ENCODE peak calls at places on chromosomes 4 and X, in nine cellular contexts. U is PC-3; C is Calu3; I is chondrocyte; W is neural crest cell; M is fibroblast of lung; G is astrocyte of the spinal cord; Y is IMR-90; P is activated CD4-positive, alpha-beta T cell treated with anti-CD3 and anti-CD28 coated beads, Interleukin-2, amount 50 U/mL, for 1 hour. Q is an unnamed sample.

GRCh38 chrX:150352114-150352513 is 11.0 kb upstream of the MAMLD1 start:
- DNase-seq in Y (peak; percentile 41), W (no peak), P (no peak), M (peak; percentile 21), G (no peak), C (peak; percentile 14), I (peak; percentile 29), U (peak; percentile 41), Q (peak; percentile 82)

GRCh38 chrX:5957506-5957905 is 271.2 kb downstream of the NLGN4X start:
- DNase-seq in C (no peak), Y (no peak), W (no peak), G (peak; percentile 37), P (no peak), U (no peak), M (no peak), I (no peak), Q (peak; percentile 0)

GRCh38 chrX:141341341-141341740 is 99.0 kb upstream of the SPANXC start:
- DNase-seq in W (no peak), M (peak; percentile 82), I (no peak), G (peak; percentile 73), U (peak; percentile 87), C (no peak), Y (peak; percentile 83), P (no peak), Q (peak; percentile 47)

GRCh38 chr4:101584306-101584705 is 206.2 kb upstream of the BANK1 start:
- DNase-seq in P (no peak), G (no peak), M (no peak), W (no peak), U (peak; percentile 10), I (no peak), C (no peak), Y (no peak), Q (no peak)

GRCh38 chrX:10529344-10529743 is 91.0 kb downstream of the MID1 start:
- DNase-seq in G (no peak), M (peak; percentile 71), Y (peak; percentile 60), W (no peak), C (no peak), P (no peak), I (no peak), U (peak; percentile 48), Q (peak; percentile 74)

GRCh38 chr4:108830509-108831244 is 67.8 kb upstream of the ETNPPL start:
- DNase-seq in P (no peak), C (no peak), Y (peak; percentile 13), I (no peak), U (no peak), M (peak; percentile 42), W (no peak), G (no peak), Q (peak; percentile 60)

GRCh38 chrX:86047174-86047991 is at the start of gene CHM:
- DNase-seq in U (peak; percentile 80), M (peak; percentile 88), I (peak; percentile 72), C (peak; percentile 60), G (peak; percentile 89), W (peak; percentile 62), P (peak; percentile 34), Y (peak; percentile 84), Q (peak; percentile 76)

GRCh38 chr4:188107931-188108843 is 1.2 kb downstream of the TRIML2 start:
- DNase-seq in M (peak; percentile 15), C (no peak), P (no peak), G (peak; percentile 4), I (no peak), Y (peak; percentile 49), W (no peak), U (peak; percentile 21), Q (peak; percentile 15)

GRCh38 chr4:81472249-81473085 is 760 bp upstream of the RASGEF1B start:
- DNase-seq in C (peak; percentile 40), M (peak; percentile 55), U (no peak), I (no peak), W (no peak), G (peak; percentile 44), P (peak; percentile 53), Y (no peak), Q (peak; percentile 3)

GRCh38 chrX:108165349-108166111 is 74.0 kb downstream of the ATG4A start:
- DNase-seq in M (peak; percentile 66), W (peak; percentile 22), P (no peak), G (peak; percentile 43), Y (peak; percentile 51), C (peak; percentile 26), I (no peak), U (peak; percentile 55), Q (peak; percentile 42)

GRCh38 chrX:47169726-47170515 is 23.7 kb upstream of the UBA1 start:
- DNase-seq in C (no peak), G (peak; percentile 29), W (no peak), I (peak; percentile 81), P (no peak), M (peak; percentile 39), U (no peak), Y (peak; percentile 54), Q (peak; percentile 28)

GRCh38 chr4:3261411-3262207 is 12.7 kb downstream of the MSANTD1 start:
- DNase-seq in I (peak; percentile 83), P (no peak), M (no peak), G (no peak), W (no peak), C (no peak), Y (no peak), U (no peak), Q (no peak)

GRCh38 chrX:154411322-154411980 is at the start of gene TAFAZZIN:
- DNase-seq in Y (peak; percentile 52), G (peak; percentile 44), I (no peak), C (peak; percentile 83), P (peak; percentile 59), U (peak; percentile 68), W (peak; percentile 41), M (peak; percentile 65), Q (peak; percentile 61)

GRCh38 chrX:77814210-77814609 is 28.2 kb upstream of the ATRX start:
- DNase-seq in W (no peak), M (no peak), C (no peak), I (no peak), U (no peak), Y (no peak), P (no peak), G (no peak), Q (no peak)

GRCh38 chr4:158858410-158859189 is 89.8 kb downstream of the FNIP2 start:
- DNase-seq in P (no peak), C (no peak), M (peak; percentile 22), Y (peak; percentile 71), W (no peak), U (peak; percentile 58), I (no peak), G (peak; percentile 39), Q (peak; percentile 66)

GRCh38 chr4:111267786-111268185 is 644.9 kb upstream of the PITX2 start:
- DNase-seq in U (no peak), Y (no peak), M (no peak), P (no peak), C (no peak), I (no peak), G (no peak), W (no peak), Q (no peak)

GRCh38 chrX:12010436-12010835 is 127.8 kb upstream of the FRMPD4 start:
- DNase-seq in W (no peak), G (no peak), C (no peak), U (no peak), Y (no peak), P (no peak), M (no peak), I (no peak), Q (no peak)

GRCh38 chr4:13701937-13702446 is 74.5 kb upstream of the BOD1L1 start:
- DNase-seq in P (no peak), I (no peak), U (peak; percentile 92), Y (peak; percentile 62), G (peak; percentile 51), M (peak; percentile 80), W (no peak), C (peak; percentile 47), Q (peak; percentile 95)

GRCh38 chrX:16700734-16701133 is 11.7 kb downstream of the CTPS2 start:
- DNase-seq in G (no peak), U (no peak), M (no peak), Y (no peak), I (no peak), W (no peak), P (no peak), C (no peak), Q (no peak)

GRCh38 chr4:169030575-169030982 is 20.5 kb upstream of the CBR4 start:
- DNase-seq in I (no peak), W (no peak), G (peak; percentile 44), P (no peak), U (peak; percentile 43), Y (peak; percentile 47), M (peak; percentile 44), C (no peak), Q (peak; percentile 81)

GRCh38 chr4:3306465-3306864 is 13.6 kb downstream of the RGS12 start:
- DNase-seq in P (no peak), I (no peak), C (no peak), W (no peak), Y (no peak), G (no peak), U (no peak), M (no peak), Q (no peak)

GRCh38 chr4:40984051-40984450 is 230.3 kb downstream of the APBB2 start:
- DNase-seq in W (no peak), Y (peak; percentile 21), M (no peak), U (no peak), P (no peak), G (no peak), C (no peak), I (no peak), Q (no peak)

GRCh38 chr4:19739101-19739651 is 512.5 kb upstream of the SLIT2 start:
- DNase-seq in Y (peak; percentile 95), G (peak; percentile 95), M (peak; percentile 92), C (peak; percentile 42), U (peak; percentile 84), W (no peak), P (no peak), I (no peak), Q (peak; percentile 92)

GRCh38 chr4:151955721-151956340 is 195.0 kb upstream of the GATB start:
- DNase-seq in W (no peak), P (no peak), I (no peak), Y (peak; percentile 54), U (no peak), G (peak; percentile 48), C (no peak), M (peak; percentile 6), Q (peak; percentile 65)

GRCh38 chr4:156718226-156718625 is 253.4 kb downstream of the PDGFC start:
- DNase-seq in G (no peak), I (no peak), M (no peak), U (no peak), Y (peak; percentile 18), P (no peak), W (no peak), C (no peak), Q (no peak)

GRCh38 chrX:103461156-103461555 is 58.1 kb downstream of the RAB40A start:
- DNase-seq in M (no peak), I (no peak), P (no peak), W (no peak), G (no peak), C (no peak), Y (no peak), U (no peak), Q (no peak)

GRCh38 chr4:152206646-152207435 is 329.1 kb downstream of the FBXW7 start:
- DNase-seq in M (no peak), I (no peak), U (no peak), P (no peak), Y (no peak), W (no peak), G (no peak), C (no peak), Q (no peak)

GRCh38 chr4:147778942-147779341 is 47.1 kb downstream of the ARHGAP10 start:
- DNase-seq in M (no peak), W (no peak), U (no peak), I (no peak), C (no peak), Y (no peak), G (no peak), P (no peak), Q (no peak)

GRCh38 chr4:143341186-143341755 is 4.6 kb downstream of the GAB1 start:
- DNase-seq in W (no peak), P (no peak), Y (no peak), C (no peak), I (no peak), M (no peak), U (no peak), G (no peak), Q (no peak)

Q was measured in RPMI7951.